ENCODE peak calls at places on chromosomes 11 and 22, in ten cellular contexts. M is prostate gland, S is spleen, D is IMR-90, F is HCT116, V is suprapubic skin, C is Peyer's patch, H is esophagus squamous epithelium, X is sigmoid colon, R is esophagus muscularis mucosa. G is an unnamed sample.

GRCh38 chr11:19185036-19185435 is 16.7 kb downstream of the CSRP3 start:
- DNase-seq in M (no peak), S (no peak), D (no peak), F (no peak), V (no peak), C (no peak), H (no peak), X (no peak), R (no peak), G (no peak)

GRCh38 chr11:80163011-80163410 is 722.2 kb upstream of the TENM4 start:
- DNase-seq in M (no peak), S (no peak), D (peak; percentile 25), F (no peak), V (no peak), C (no peak), H (no peak), X (no peak), R (no peak), G (no peak)

GRCh38 chr11:762421-763072 is 14.7 kb downstream of the GATD1 start:
- DNase-seq in M (no peak), S (peak; percentile 76), D (peak; percentile 74), F (peak; percentile 72), V (peak; percentile 66), C (peak; percentile 71), H (no peak), X (no peak), R (no peak), G (peak; percentile 52)

GRCh38 chr11:114049050-114049449 is 10.5 kb upstream of the ZBTB16 start:
- DNase-seq in M (no peak), S (no peak), D (no peak), F (no peak), V (no peak), C (no peak), H (no peak), X (no peak), R (no peak), G (no peak)

GRCh38 chr11:97363331-97363730 is 973.5 kb downstream of the JRKL start:
- DNase-seq in M (no peak), S (no peak), D (no peak), F (no peak), V (no peak), C (no peak), H (no peak), X (no peak), R (no peak), G (no peak)

GRCh38 chr22:35593885-35594470 is 23.2 kb downstream of the MB start:
- DNase-seq in M (no peak), S (peak; percentile 35), D (no peak), F (no peak), V (no peak), C (no peak), H (no peak), X (no peak), R (no peak), G (no peak)

GRCh38 chr22:49010901-49011300 is 816.8 kb downstream of the BRD1 start:
- DNase-seq in M (no peak), S (peak; percentile 61), D (no peak), F (no peak), V (peak; percentile 48), C (no peak), H (no peak), X (peak; percentile 32), R (peak; percentile 47), G (no peak)

GRCh38 chr22:42717197-42717967 is 3.3 kb downstream of the A4GALT start:
- DNase-seq in M (no peak), S (no peak), D (no peak), F (no peak), V (no peak), C (no peak), H (no peak), X (no peak), R (no peak), G (no peak)

GRCh38 chr11:488062-488461 is 19.0 kb downstream of the RNH1 start:
- DNase-seq in M (no peak), S (no peak), D (no peak), F (no peak), V (no peak), C (no peak), H (no peak), X (no peak), R (no peak), G (no peak)

GRCh38 chr22:36117053-36117554 is 43.5 kb downstream of the APOL3 start:
- DNase-seq in M (no peak), S (no peak), D (no peak), F (no peak), V (no peak), C (no peak), H (no peak), X (peak; percentile 46), R (no peak), G (no peak)

GRCh38 chr22:45818130-45819085 is 146.8 kb downstream of the ATXN10 start:
- DNase-seq in M (peak; percentile 87), S (no peak), D (no peak), F (no peak), V (no peak), C (no peak), H (no peak), X (no peak), R (peak; percentile 79), G (no peak)

GRCh38 chr22:43887391-43887790 is 4.4 kb downstream of the PNPLA5 start:
- DNase-seq in M (no peak), S (no peak), D (no peak), F (no peak), V (no peak), C (no peak), H (no peak), X (peak; percentile 30), R (no peak), G (no peak)

GRCh38 chr22:35538801-35539321 is 1.8 kb upstream of the RASD2 start:
- DNase-seq in M (no peak), S (no peak), D (no peak), F (peak; percentile 33), V (no peak), C (peak; percentile 59), H (no peak), X (no peak), R (no peak), G (peak; percentile 49)

GRCh38 chr11:86606849-86607481 is 65.5 kb downstream of the ME3 start:
- DNase-seq in M (no peak), S (no peak), D (peak; percentile 60), F (no peak), V (no peak), C (no peak), H (no peak), X (no peak), R (no peak), G (no peak)

GRCh38 chr22:45328822-45329535 is 19.2 kb downstream of the FAM118A start:
- DNase-seq in M (no peak), S (no peak), D (no peak), F (no peak), V (no peak), C (peak; percentile 63), H (no peak), X (no peak), R (no peak), G (no peak)

GRCh38 chr11:70323811-70324210 is 53.3 kb downstream of the PPFIA1 start:
- DNase-seq in M (no peak), S (no peak), D (peak; percentile 44), F (no peak), V (no peak), C (no peak), H (no peak), X (no peak), R (no peak), G (no peak)

GRCh38 chr11:34627197-34627596 is 6.3 kb downstream of the EHF start:
- DNase-seq in M (no peak), S (no peak), D (no peak), F (no peak), V (no peak), C (no peak), H (no peak), X (no peak), R (no peak), G (no peak)

GRCh38 chr22:22431271-22432220 is 77.0 kb downstream of the ZNF280B start:
- DNase-seq in M (peak; percentile 33), S (peak; percentile 87), D (peak; percentile 34), F (peak; percentile 34), V (no peak), C (peak; percentile 92), H (no peak), X (peak; percentile 72), R (no peak), G (peak; percentile 72)

GRCh38 chr11:110089617-110090282 is 3.4 kb upstream of the ZC3H12C start:
- DNase-seq in M (no peak), S (no peak), D (no peak), F (no peak), V (no peak), C (no peak), H (no peak), X (no peak), R (no peak), G (no peak)
- TF ChIP-seq POLR2A in M (no peak), S (no peak), D (no peak), F (no peak), V (no peak), C (no peak), H (no peak), X (no peak), R (no peak), G (no peak)

GRCh38 chr11:94790771-94791180 is 22.6 kb downstream of the AMOTL1 start:
- DNase-seq in M (no peak), S (no peak), D (peak; percentile 55), F (peak; percentile 48), V (no peak), C (no peak), H (no peak), X (no peak), R (no peak), G (no peak)
- H3K4me1 ChIP-seq in M (peaks cover 7% of the 10 kb centered on the region), S (peaks cover 32% of the 10 kb centered on the region), D (peaks cover 40% of the 10 kb centered on the region), F (peaks cover 88% of the 10 kb centered on the region), V (peaks cover 83% of the 10 kb centered on the region), C (no peaks in the 10 kb centered on the region), H (peaks cover 45% of the 10 kb centered on the region), X (peaks cover 92% of the 10 kb centered on the region), R (peaks cover 94% of the 10 kb centered on the region), G (peaks cover 40% of the 10 kb centered on the region)

DNA sequence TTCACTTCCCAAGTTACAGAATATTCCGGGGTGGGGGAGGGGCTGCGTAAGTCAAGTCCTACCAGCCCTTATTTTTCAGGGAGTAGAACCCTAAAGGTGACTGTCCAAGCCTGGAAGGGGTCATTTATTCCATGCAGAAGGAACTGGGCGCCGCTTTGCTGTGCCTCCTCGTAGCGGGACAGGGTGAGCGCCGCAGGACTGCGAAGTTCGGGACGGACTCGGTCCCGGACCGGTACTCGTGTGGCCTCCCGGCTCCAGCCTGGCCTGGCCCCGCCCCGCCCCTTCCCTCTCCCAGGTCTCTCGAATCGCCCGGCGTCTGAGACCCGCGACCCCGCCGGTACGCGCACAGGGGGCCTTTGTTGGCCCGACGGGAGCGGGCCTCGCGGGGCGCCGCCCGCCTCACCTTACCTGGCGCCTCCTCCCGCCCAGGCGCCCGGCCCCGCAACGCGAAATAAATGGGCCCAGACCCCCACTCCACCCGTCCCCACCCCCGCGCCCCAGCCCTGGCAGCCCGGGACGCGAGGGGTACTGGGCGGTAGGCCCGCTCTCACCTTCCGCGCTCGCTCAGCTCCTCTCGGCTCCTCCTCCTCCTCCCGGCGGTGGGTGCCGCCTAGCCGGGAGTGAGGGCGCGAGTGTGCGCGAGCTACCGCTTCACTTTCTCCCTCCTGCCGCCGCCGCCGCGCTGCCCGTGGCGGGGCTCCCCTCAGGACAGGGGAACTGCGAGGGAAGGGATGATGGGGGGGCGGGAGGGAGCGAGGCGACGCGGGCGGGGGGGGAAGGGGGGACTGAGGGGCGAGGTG is 693 bp downstream of the PAK1 start:
- DNase-seq in M (peak; percentile 27), S (peak; percentile 92), D (no peak), F (no peak), V (peak; percentile 75), C (peak; percentile 66), H (no peak), X (peak; percentile 72), R (no peak), G (peak; percentile 65)
- TF ChIP-seq POLR2A in M (peak; percentile 6), S (no peak), D (no peak), F (no peak), V (no peak), C (no peak), H (no peak), X (no peak), R (no peak), G (peak; percentile 43)

GRCh38 chr11:118923721-118924587 is 1.8 kb downstream of the BCL9L start:
- DNase-seq in M (no peak), S (no peak), D (no peak), F (no peak), V (no peak), C (peak; percentile 58), H (no peak), X (peak; percentile 65), R (no peak), G (peak; percentile 43)
- H3K4me1 ChIP-seq in M (peaks cover 48% of the 10 kb centered on the region), S (peaks cover 93% of the 10 kb centered on the region), D (peaks cover 20% of the 10 kb centered on the region), F (peaks cover 88% of the 10 kb centered on the region), V (peaks cover 82% of the 10 kb centered on the region), C (peaks cover 2% of the 10 kb centered on the region), H (peaks cover 69% of the 10 kb centered on the region), X (peaks cover 78% of the 10 kb centered on the region), R (peaks cover 79% of the 10 kb centered on the region), G (peaks cover 77% of the 10 kb centered on the region)